ENCODE peak calls at places on chromosomes 3 and 15, in five cellular contexts. U is fibroblast of lung, A is left ventricle myocardium inferior, R is brain microvascular endothelial cell, X is left lung. L is an unnamed sample. For H3K36me3 and H3K27me3, the result is how much of the 10 kb centered on the place peaks cover.

GRCh38 chr15:65421360-65422215 is 1.2 kb downstream of the IGDCC4 start:
- DNase-seq in U (peak), A (peak), R (no peak), X (no peak), L (peak)

GRCh38 chr15:98729446-98730042 is 81.2 kb downstream of the IGF1R start:
- DNase-seq in U (no peak), A (peak), R (no peak), X (no peak), L (peak)

GRCh38 chr3:21839181-21839580 is 88.2 kb upstream of the ZNF385D start:
- DNase-seq in U (peak), A (no peak), R (no peak), X (no peak), L (no peak)

GRCh38 chr3:116440196-116440595 is 5.1 kb downstream of the LSAMP start:
- DNase-seq in U (peak), A (no peak), R (peak), X (no peak), L (no peak)

GRCh38 chr3:192366916-192367315 is 360.4 kb downstream of the FGF12 start:
- DNase-seq in U (no peak), A (no peak), R (no peak), X (no peak), L (no peak)

GRCh38 chr3:194322701-194323174 is 28.4 kb downstream of the CPN2 start:
- DNase-seq in U (peak), A (no peak), R (peak), X (peak), L (no peak)

GRCh38 chr15:94019062-94019461 is 212.3 kb upstream of the MCTP2 start:
- DNase-seq in U (no peak), A (no peak), R (no peak), X (peak), L (no peak)

GRCh38 chr3:187368765-187369450 is 723 bp downstream of the RTP4 start:
- DNase-seq in U (no peak), A (no peak), R (no peak), X (no peak), L (no peak)

GRCh38 chr15:65903296-65904073 is 34.2 kb downstream of the RAB11A start:
- DNase-seq in U (peak), A (no peak), R (peak), X (no peak), L (no peak)

GRCh38 chr15:79195802-79196201 is 86.7 kb upstream of the ANKRD34C start:
- DNase-seq in U (no peak), A (no peak), R (no peak), X (no peak), L (no peak)

GRCh38 chr3:126472277-126473006 is 3.2 kb downstream of the ZXDC start:
- DNase-seq in U (peak), A (peak), R (peak), X (peak), L (peak)

GRCh38 chr3:23113455-23114171 is 89.5 kb upstream of the UBE2E2 start:
- DNase-seq in U (peak), A (no peak), R (peak), X (no peak), L (no peak)

GRCh38 chr3:194296832-194297666 is 54.1 kb downstream of the CPN2 start:
- DNase-seq in U (peak), A (no peak), R (no peak), X (peak), L (no peak)

GRCh38 chr3:100556656-100557310 is 52.6 kb upstream of the ADGRG7 start:
- DNase-seq in U (peak), A (no peak), R (peak), X (no peak), L (no peak)

GRCh38 chr15:65055201-65055870 is 10.1 kb downstream of the SLC51B start:
- DNase-seq in U (peak), A (no peak), R (peak), X (no peak), L (no peak)

DNA sequence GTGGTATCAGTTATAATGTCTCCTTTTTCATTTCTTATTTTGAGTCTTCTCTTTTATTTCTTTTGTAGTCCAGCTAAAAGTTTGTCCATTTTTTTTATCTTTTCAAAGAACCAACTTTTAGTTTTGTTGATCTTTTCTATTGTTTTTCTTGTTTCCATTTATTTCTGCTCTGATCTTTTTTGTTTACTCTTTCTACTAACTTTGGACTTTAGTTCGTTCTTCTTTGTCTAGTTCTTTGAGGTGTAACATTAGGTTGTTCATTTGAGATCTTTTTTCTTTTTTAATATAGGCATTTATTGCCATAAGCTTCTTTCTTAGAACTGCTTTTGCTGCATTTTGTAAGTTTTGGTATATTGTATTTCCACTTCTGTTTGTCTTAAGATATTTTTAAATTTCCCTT is 51.1 kb downstream of the KAT2B start:
- DNase-seq in U (no peak), A (no peak), R (no peak), X (no peak), L (no peak)
- H3K36me3 ChIP-seq in U (under half), A (under half), R (under half), X (under half), L (under half)

GRCh38 chr15:40108855-40109735 is at the start of gene BMF:
- DNase-seq in U (peak), A (peak), R (peak), X (peak), L (peak)
- TF ChIP-seq CTCF in U (peak), A (peak), R (peak), X (peak), L (peak)

GRCh38 chr15:59993041-59993750 is 10.9 kb upstream of the FOXB1 start:
- DNase-seq in U (no peak), A (no peak), R (no peak), X (no peak), L (no peak)
- H3K27me3 ChIP-seq in U (half or more), A (half or more), R (half or more), X (half or more), L (half or more)

GRCh38 chr3:14152233-14152962 is 26.0 kb downstream of the XPC start:
- DNase-seq in U (no peak), A (no peak), R (no peak), X (no peak), L (no peak)
- H3K36me3 ChIP-seq in U (under half), A (half or more), R (under half), X (half or more), L (under half)

GRCh38 chr3:98188553-98188952 is 22.1 kb downstream of the OR5H15 start:
- DNase-seq in U (no peak), A (no peak), R (no peak), X (no peak), L (no peak)
- TF ChIP-seq CTCF in U (no peak), A (no peak), R (no peak), X (no peak), L (peak)

DNA sequence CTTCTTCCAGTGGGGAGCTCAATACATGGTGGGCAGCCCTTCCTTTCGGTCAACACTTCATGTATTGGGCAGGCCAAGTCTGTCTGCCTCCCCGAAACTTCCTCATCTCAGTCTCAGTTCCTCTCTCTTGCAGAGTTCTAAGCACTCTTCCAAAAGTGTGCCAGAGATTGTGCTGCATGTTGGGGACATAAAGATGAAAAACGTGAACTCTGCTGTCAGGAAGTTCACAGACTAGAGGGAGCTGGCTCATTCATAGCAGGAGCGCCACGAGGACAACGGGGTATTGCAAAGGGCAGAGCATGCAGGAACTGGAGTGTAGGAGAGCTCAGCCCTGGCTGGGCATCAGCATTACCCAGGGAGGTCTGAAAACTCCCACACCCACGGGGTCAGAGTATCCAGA is 15.3 kb upstream of the EPHB3 start:
- DNase-seq in U (no peak), A (no peak), R (no peak), X (no peak), L (no peak)
- H3K27me3 ChIP-seq in U (under half), A (under half), R (under half), X (under half), L (under half)

GRCh38 chr15:30978328-30978727 is 13.1 kb downstream of the MTMR10 start:
- DNase-seq in U (no peak), A (no peak), R (no peak), X (no peak), L (no peak)
- H3K36me3 ChIP-seq in U (under half), A (under half), R (under half), X (under half), L (under half)

GRCh38 chr3:57370331-57370730 is 77.8 kb upstream of the ASB14 start:
- DNase-seq in U (no peak), A (no peak), R (no peak), X (no peak), L (no peak)
- TF ChIP-seq CTCF in U (no peak), A (no peak), R (no peak), X (no peak), L (no peak)

DNA sequence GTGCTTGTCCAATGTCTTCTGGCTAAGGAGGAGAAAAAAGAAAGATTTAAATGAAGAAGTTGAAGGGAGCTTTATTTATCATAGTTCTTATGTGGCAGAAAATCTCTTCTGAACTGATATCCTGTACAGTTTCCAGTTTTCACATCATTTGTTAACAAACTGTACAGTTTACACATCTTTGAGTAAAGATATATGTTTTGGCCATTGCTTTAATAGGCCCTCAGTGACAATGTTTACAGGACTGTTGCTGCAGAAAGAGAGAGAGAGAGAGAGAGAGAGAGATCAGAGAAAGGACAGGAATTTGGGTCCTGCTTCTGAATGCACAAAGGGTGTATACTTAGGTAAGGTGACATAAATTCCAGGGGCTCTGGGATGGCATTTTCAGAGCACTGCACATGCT is 188.4 kb downstream of the NR1D2 start:
- DNase-seq in U (no peak), A (no peak), R (no peak), X (no peak), L (no peak)
- H3K27me3 ChIP-seq in U (under half), A (under half), R (under half), X (under half), L (under half)

DNA sequence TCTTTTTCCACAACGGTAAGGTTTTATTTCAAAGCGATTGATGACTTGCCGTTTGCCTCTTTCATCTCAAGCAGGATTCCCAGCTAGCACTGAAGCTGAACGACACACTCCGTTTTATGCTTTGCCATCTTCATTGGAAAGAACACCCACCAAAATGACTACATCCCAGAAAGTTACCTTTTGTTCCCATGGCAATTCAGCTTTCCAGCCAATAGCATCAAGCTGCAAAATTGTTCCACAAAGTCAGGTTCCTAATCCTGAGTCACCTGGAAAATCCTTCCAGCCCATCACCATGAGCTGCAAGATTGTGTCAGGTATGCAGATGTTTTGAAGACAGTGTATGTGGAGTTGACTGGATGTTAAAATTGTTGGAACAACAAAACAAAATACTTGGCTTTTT is 56.5 kb downstream of the YEATS2 start:
- DNase-seq in U (no peak), A (no peak), R (no peak), X (no peak), L (no peak)
- H3K36me3 ChIP-seq in U (under half), A (half or more), R (half or more), X (half or more), L (half or more)